ENCODE peak calls at places on chromosomes 5 and 9, in four cellular contexts. E is MCF 10A, B is brain microvascular endothelial cell, T is BJ. C is an unnamed sample.

GRCh38 chr5:40594811-40595210 is 84.9 kb upstream of the PTGER4 start:
- DNase-seq in B (peak), T (no peak), E (peak), C (no peak)

GRCh38 chr5:105501315-105501714 is 1938.7 kb upstream of the NUDT12 start:
- DNase-seq in E (no peak), B (no peak), T (no peak), C (no peak)

GRCh38 chr5:132211787-132212186 is 15.9 kb downstream of the P4HA2 start:
- DNase-seq in T (no peak), E (no peak), B (no peak), C (no peak)

GRCh38 chr9:131228988-131229387 is 47.3 kb downstream of the FAM78A start:
- DNase-seq in E (no peak), T (no peak), B (peak), C (no peak)

GRCh38 chr9:120625222-120625621 is 45.3 kb upstream of the CDK5RAP2 start:
- DNase-seq in B (no peak), E (no peak), T (no peak), C (no peak)

GRCh38 chr5:163408311-163408923 is 29.0 kb upstream of the CCNG1 start:
- DNase-seq in B (peak), T (peak), E (peak), C (peak)

GRCh38 chr5:150063638-150064037 is 22.7 kb downstream of the CSF1R start:
- DNase-seq in E (no peak), T (no peak), B (no peak), C (no peak)

GRCh38 chr5:174755103-174755502 is 30.7 kb downstream of the MSX2 start:
- DNase-seq in T (no peak), B (peak), E (peak), C (no peak)

GRCh38 chr9:116365056-116365471 is 211.5 kb downstream of the PAPPA start:
- DNase-seq in E (peak), T (no peak), B (peak), C (no peak)

GRCh38 chr5:20972419-20972925 is 984.5 kb upstream of the CDH18 start:
- DNase-seq in E (peak), B (peak), T (no peak), C (peak)